ENCODE peak calls at places on chromosomes 16 and 17, in seven cellular contexts. One of them, this sample, is unnamed.

GRCh38 chr17:75267403-75268232 is 3.4 kb downstream of the MIF4GD start:
- DNase-seq in H1: peak
- DNase-seq in mesendoderm: peak
- DNase-seq in H9: peak
- DNase-seq in neuronal stem cell: no peak
- DNase-seq in IMR-90: no peak
- DNase-seq in mesenchymal stem cell: no peak
- DNase-seq in this sample: peak

GRCh38 chr17:63974594-63975192 is 2.0 kb upstream of the SCN4A start:
- DNase-seq in H9: no peak
- DNase-seq in neuronal stem cell: no peak
- DNase-seq in IMR-90: peak
- DNase-seq in mesendoderm: peak
- DNase-seq in mesenchymal stem cell: peak
- DNase-seq in H1: no peak
- DNase-seq in this sample: no peak

GRCh38 chr17:74276051-74276476 is 2.0 kb downstream of the DNAI2 start:
- DNase-seq in mesenchymal stem cell: no peak
- DNase-seq in H1: no peak
- DNase-seq in IMR-90: no peak
- DNase-seq in H9: no peak
- DNase-seq in mesendoderm: no peak
- DNase-seq in neuronal stem cell: no peak
- DNase-seq in this sample: no peak

GRCh38 chr17:51992864-51993413 is 165.6 kb downstream of the CA10 start:
- DNase-seq in neuronal stem cell: no peak
- DNase-seq in IMR-90: no peak
- DNase-seq in H1: no peak
- DNase-seq in mesendoderm: no peak
- DNase-seq in H9: no peak
- DNase-seq in mesenchymal stem cell: no peak
- DNase-seq in this sample: no peak

GRCh38 chr17:77890771-77891170 is 67.7 kb upstream of the TNRC6C start:
- DNase-seq in mesenchymal stem cell: no peak
- DNase-seq in neuronal stem cell: no peak
- DNase-seq in IMR-90: no peak
- DNase-seq in mesendoderm: no peak
- DNase-seq in H1: no peak
- DNase-seq in H9: no peak
- DNase-seq in this sample: no peak

GRCh38 chr17:68399638-68400403 is 57.5 kb downstream of the WIPI1 start:
- DNase-seq in neuronal stem cell: no peak
- DNase-seq in mesenchymal stem cell: peak
- DNase-seq in mesendoderm: no peak
- DNase-seq in IMR-90: peak
- DNase-seq in H9: peak
- DNase-seq in H1: no peak
- DNase-seq in this sample: no peak

GRCh38 chr16:64153718-64154117 is 968.1 kb downstream of the CDH11 start:
- DNase-seq in H1: no peak
- DNase-seq in mesenchymal stem cell: peak
- DNase-seq in IMR-90: peak
- DNase-seq in H9: no peak
- DNase-seq in neuronal stem cell: no peak
- DNase-seq in mesendoderm: peak
- DNase-seq in this sample: no peak

GRCh38 chr16:14462811-14463210 is 167.2 kb downstream of the PARN start:
- DNase-seq in IMR-90: peak
- DNase-seq in H1: no peak
- DNase-seq in mesenchymal stem cell: no peak
- DNase-seq in H9: no peak
- DNase-seq in mesendoderm: peak
- DNase-seq in neuronal stem cell: no peak
- DNase-seq in this sample: no peak

GRCh38 chr17:72968798-72969197 is 123.7 kb downstream of the SLC39A11 start:
- DNase-seq in mesenchymal stem cell: no peak
- DNase-seq in IMR-90: no peak
- DNase-seq in H1: no peak
- DNase-seq in neuronal stem cell: no peak
- DNase-seq in H9: no peak
- DNase-seq in mesendoderm: no peak
- DNase-seq in this sample: no peak

GRCh38 chr17:72333570-72333969 is 212.8 kb downstream of the SOX9 start:
- DNase-seq in neuronal stem cell: no peak
- DNase-seq in H1: no peak
- DNase-seq in mesenchymal stem cell: no peak
- DNase-seq in mesendoderm: no peak
- DNase-seq in IMR-90: no peak
- DNase-seq in H9: no peak
- DNase-seq in this sample: no peak

GRCh38 chr16:55494994-55495421 is 13.9 kb upstream of the LPCAT2 start:
- DNase-seq in H9: peak
- DNase-seq in IMR-90: peak
- DNase-seq in H1: no peak
- DNase-seq in neuronal stem cell: no peak
- DNase-seq in mesendoderm: peak
- DNase-seq in mesenchymal stem cell: peak
- DNase-seq in this sample: peak

GRCh38 chr17:78883090-78883532 is 19.9 kb downstream of the CEP295NL start:
- DNase-seq in IMR-90: peak
- DNase-seq in neuronal stem cell: no peak
- DNase-seq in mesendoderm: peak
- DNase-seq in H1: no peak
- DNase-seq in H9: no peak
- DNase-seq in mesenchymal stem cell: peak
- DNase-seq in this sample: no peak

GRCh38 chr17:67833946-67834631 is 8.8 kb downstream of the BPTF start:
- DNase-seq in H9: peak
- DNase-seq in mesenchymal stem cell: no peak
- DNase-seq in neuronal stem cell: no peak
- DNase-seq in IMR-90: no peak
- DNase-seq in mesendoderm: peak
- DNase-seq in H1: no peak
- DNase-seq in this sample: peak

GRCh38 chr16:49750341-49751011 is 105.4 kb downstream of the ZNF423 start:
- DNase-seq in H9: no peak
- DNase-seq in mesenchymal stem cell: peak
- DNase-seq in H1: no peak
- DNase-seq in mesendoderm: no peak
- DNase-seq in IMR-90: no peak
- DNase-seq in neuronal stem cell: no peak
- DNase-seq in this sample: no peak

GRCh38 chr16:49315602-49316001 is 34.0 kb upstream of the CBLN1 start:
- DNase-seq in H9: no peak
- DNase-seq in neuronal stem cell: no peak
- DNase-seq in IMR-90: no peak
- DNase-seq in H1: no peak
- DNase-seq in mesenchymal stem cell: no peak
- DNase-seq in mesendoderm: no peak
- DNase-seq in this sample: no peak

GRCh38 chr17:35390156-35390555 is 16.7 kb upstream of the SLFN11 start:
- DNase-seq in neuronal stem cell: no peak
- DNase-seq in IMR-90: no peak
- DNase-seq in mesendoderm: no peak
- DNase-seq in H9: no peak
- DNase-seq in H1: no peak
- DNase-seq in mesenchymal stem cell: no peak
- DNase-seq in this sample: no peak

GRCh38 chr17:82170412-82170961 is 42.2 kb downstream of the CCDC57 start:
- DNase-seq in H9: no peak
- DNase-seq in H1: no peak
- DNase-seq in IMR-90: no peak
- DNase-seq in neuronal stem cell: no peak
- DNase-seq in mesendoderm: no peak
- DNase-seq in mesenchymal stem cell: no peak
- DNase-seq in this sample: no peak

GRCh38 chr17:34091975-34092374 is 163.1 kb upstream of the CCL2 start:
- DNase-seq in mesenchymal stem cell: no peak
- DNase-seq in H9: no peak
- DNase-seq in IMR-90: no peak
- DNase-seq in neuronal stem cell: no peak
- DNase-seq in H1: no peak
- DNase-seq in mesendoderm: no peak
- DNase-seq in this sample: no peak

GRCh38 chr17:55612691-55613141 is 101.5 kb upstream of the SMIM36 start:
- DNase-seq in H9: no peak
- DNase-seq in mesenchymal stem cell: no peak
- DNase-seq in mesendoderm: no peak
- DNase-seq in neuronal stem cell: no peak
- DNase-seq in H1: no peak
- DNase-seq in IMR-90: peak
- DNase-seq in this sample: no peak

GRCh38 chr16:17155480-17155879 is 315.3 kb downstream of the XYLT1 start:
- DNase-seq in IMR-90: no peak
- DNase-seq in neuronal stem cell: no peak
- DNase-seq in H1: no peak
- DNase-seq in mesenchymal stem cell: no peak
- DNase-seq in mesendoderm: no peak
- DNase-seq in H9: no peak
- DNase-seq in this sample: no peak
- H2BK120ac ChIP-seq in IMR-90: no peak
- H2BK120ac ChIP-seq in neuronal stem cell: no peak
- H2BK120ac ChIP-seq in H1: no peak
- H2BK120ac ChIP-seq in mesenchymal stem cell: no peak
- H2BK120ac ChIP-seq in mesendoderm: no peak
- H2BK120ac ChIP-seq in H9: no peak
- H2BK120ac ChIP-seq in this sample: no peak

GRCh38 chr16:25747160-25747758 is 55.5 kb downstream of the HS3ST4 start:
- DNase-seq in H9: peak
- DNase-seq in neuronal stem cell: peak
- DNase-seq in mesendoderm: peak
- DNase-seq in H1: no peak
- DNase-seq in IMR-90: no peak
- DNase-seq in mesenchymal stem cell: no peak
- DNase-seq in this sample: peak

GRCh38 chr16:25748099-25748654 is 56.4 kb downstream of the HS3ST4 start:
- DNase-seq in H1: no peak
- DNase-seq in neuronal stem cell: no peak
- DNase-seq in H9: no peak
- DNase-seq in mesenchymal stem cell: no peak
- DNase-seq in mesendoderm: no peak
- DNase-seq in IMR-90: no peak
- DNase-seq in this sample: no peak

GRCh38 chr16:25750489-25750888 is 58.7 kb downstream of the HS3ST4 start:
- DNase-seq in H1: no peak
- DNase-seq in mesenchymal stem cell: no peak
- DNase-seq in mesendoderm: no peak
- DNase-seq in neuronal stem cell: no peak
- DNase-seq in IMR-90: no peak
- DNase-seq in H9: no peak
- DNase-seq in this sample: no peak

DNA sequence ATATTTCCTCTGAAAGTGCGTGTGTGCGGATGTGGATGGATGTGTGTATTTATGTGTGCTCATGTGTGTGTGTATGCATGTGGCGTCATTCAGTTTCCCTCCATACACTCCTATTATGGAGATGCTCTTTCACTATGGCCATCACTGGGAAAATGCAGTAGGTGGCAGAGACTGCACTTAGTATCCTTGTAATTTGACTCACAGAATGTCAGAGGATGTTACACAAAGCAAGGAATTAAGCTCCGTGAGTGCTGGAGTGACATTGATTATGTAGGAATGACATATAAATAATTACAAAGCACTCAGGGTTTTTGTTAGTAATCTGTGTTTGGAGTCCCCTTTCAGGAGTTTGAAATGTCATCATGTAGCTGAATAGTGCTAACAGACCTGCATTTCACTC is 59.5 kb downstream of the HS3ST4 start:
- DNase-seq in mesendoderm: no peak
- DNase-seq in mesenchymal stem cell: no peak
- DNase-seq in IMR-90: no peak
- DNase-seq in neuronal stem cell: no peak
- DNase-seq in H9: no peak
- DNase-seq in H1: no peak
- DNase-seq in this sample: no peak
- H3K4ac ChIP-seq in mesendoderm: no peak
- H3K4ac ChIP-seq in mesenchymal stem cell: no peak
- H3K4ac ChIP-seq in IMR-90: no peak
- H3K4ac ChIP-seq in neuronal stem cell: no peak
- H3K4ac ChIP-seq in H9: no peak
- H3K4ac ChIP-seq in H1: no peak
- H3K4ac ChIP-seq in this sample: no peak

GRCh38 chr16:69672315-69672997 is 53.9 kb downstream of the NQO1 start:
- DNase-seq in mesendoderm: no peak
- DNase-seq in H1: no peak
- DNase-seq in neuronal stem cell: no peak
- DNase-seq in mesenchymal stem cell: no peak
- DNase-seq in IMR-90: no peak
- DNase-seq in H9: no peak
- DNase-seq in this sample: no peak

GRCh38 chr16:69672998-69673713 is 53.2 kb downstream of the NQO1 start:
- DNase-seq in IMR-90: peak
- DNase-seq in neuronal stem cell: no peak
- DNase-seq in H9: no peak
- DNase-seq in mesendoderm: no peak
- DNase-seq in mesenchymal stem cell: no peak
- DNase-seq in H1: no peak
- DNase-seq in this sample: no peak

GRCh38 chr16:69669577-69669976 is 56.8 kb downstream of the NQO1 start:
- DNase-seq in H9: no peak
- DNase-seq in IMR-90: no peak
- DNase-seq in neuronal stem cell: no peak
- DNase-seq in H1: no peak
- DNase-seq in mesenchymal stem cell: no peak
- DNase-seq in mesendoderm: no peak
- DNase-seq in this sample: no peak
- H2BK5ac ChIP-seq in H9: no peak
- H2BK5ac ChIP-seq in IMR-90: no peak
- H2BK5ac ChIP-seq in neuronal stem cell: no peak
- H2BK5ac ChIP-seq in H1: no peak
- H2BK5ac ChIP-seq in mesenchymal stem cell: no peak
- H2BK5ac ChIP-seq in mesendoderm: no peak
- H2BK5ac ChIP-seq in this sample: no peak

DNA sequence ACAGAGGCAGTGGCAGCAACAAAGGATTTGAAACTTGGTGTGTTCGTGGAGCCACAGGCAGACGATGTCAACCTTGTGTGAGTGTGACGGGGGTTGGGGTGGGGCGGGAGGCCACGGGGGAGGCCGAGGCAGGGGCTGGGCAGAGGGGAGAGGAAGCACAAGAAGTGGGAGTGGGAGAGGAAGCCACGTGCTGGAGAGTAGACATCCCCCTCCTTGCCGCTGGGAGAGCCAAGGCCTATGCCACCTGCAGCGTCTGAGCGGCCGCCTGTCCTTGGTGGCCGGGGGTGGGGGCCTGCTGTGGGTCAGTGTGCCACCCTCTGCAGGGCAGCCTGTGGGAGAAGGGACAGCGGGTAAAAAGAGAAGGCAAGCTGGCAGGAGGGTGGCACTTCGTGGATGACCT is 25.5 kb downstream of the STH start:
- DNase-seq in mesenchymal stem cell: no peak
- DNase-seq in mesendoderm: no peak
- DNase-seq in H9: no peak
- DNase-seq in H1: no peak
- DNase-seq in neuronal stem cell: no peak
- DNase-seq in IMR-90: no peak
- DNase-seq in this sample: no peak
- H2BK120ac ChIP-seq in mesenchymal stem cell: no peak
- H2BK120ac ChIP-seq in mesendoderm: no peak
- H2BK120ac ChIP-seq in H9: no peak
- H2BK120ac ChIP-seq in H1: no peak
- H2BK120ac ChIP-seq in neuronal stem cell: no peak
- H2BK120ac ChIP-seq in IMR-90: no peak
- H2BK120ac ChIP-seq in this sample: no peak

This sample was measured in trophoblast cell.